ENCODE peak calls at places on chromosomes 6 and 20, in seven cellular contexts. D is transverse colon, G is HCT116, B is breast epithelium, P is suprapubic skin, F is sigmoid colon, N is prostate gland. E is an unnamed sample.

GRCh38 chr6:38146021-38146657 is 326.6 kb downstream of the ZFAND3 start:
- DNase-seq in D (no peak), G (no peak), B (no peak), P (no peak), F (no peak), N (no peak), E (no peak)

GRCh38 chr6:8578006-8578405 is 142.7 kb upstream of the SLC35B3 start:
- DNase-seq in D (no peak), G (no peak), B (no peak), P (no peak), F (no peak), N (no peak), E (no peak)

GRCh38 chr6:38493929-38494547 is 145.7 kb downstream of the BTBD9 start:
- DNase-seq in D (peak), G (peak), B (peak), P (peak), F (peak), N (peak), E (peak)

GRCh38 chr6:109872549-109872948 is 105.6 kb upstream of the GPR6 start:
- DNase-seq in D (no peak), G (no peak), B (no peak), P (no peak), F (no peak), N (no peak), E (no peak)

GRCh38 chr20:34993941-34994508 is 38.4 kb downstream of the MYH7B start:
- DNase-seq in D (no peak), G (no peak), B (no peak), P (no peak), F (no peak), N (no peak), E (no peak)

GRCh38 chr20:2986466-2986865 is 57.0 kb upstream of the GNRH2 start:
- DNase-seq in D (no peak), G (no peak), B (no peak), P (no peak), F (no peak), N (no peak), E (no peak)

GRCh38 chr6:35926509-35927215 is 5.8 kb upstream of the SRPK1 start:
- DNase-seq in D (no peak), G (no peak), B (no peak), P (no peak), F (no peak), N (no peak), E (no peak)

GRCh38 chr20:53975761-53976160 is 94.6 kb downstream of the BCAS1 start:
- DNase-seq in D (no peak), G (no peak), B (no peak), P (no peak), F (no peak), N (no peak), E (no peak)

GRCh38 chr6:37006793-37007339 is 1.4 kb downstream of the FGD2 start:
- DNase-seq in D (no peak), G (no peak), B (no peak), P (no peak), F (no peak), N (no peak), E (no peak)

GRCh38 chr6:17565399-17565798 is 34.7 kb upstream of the FAM8A1 start:
- DNase-seq in D (no peak), G (no peak), B (no peak), P (no peak), F (no peak), N (no peak), E (no peak)

GRCh38 chr6:159953091-159953581 is 15.7 kb upstream of the IGF2R start:
- DNase-seq in D (no peak), G (no peak), B (no peak), P (no peak), F (peak), N (no peak), E (no peak)
- TF ChIP-seq POLR2AphosphoS5 in D (no peak), G (no peak), B (no peak), P (no peak), F (peak), N (no peak), E (peak)

GRCh38 chr20:5770987-5771318 is 20.8 kb downstream of the SHLD1 start:
- DNase-seq in D (no peak), G (no peak), B (no peak), P (no peak), F (no peak), N (no peak), E (no peak)
- H3K27ac ChIP-seq in D (no peak), G (no peak), B (no peak), P (no peak), F (no peak), N (no peak), E (no peak)

GRCh38 chr6:43509142-43509983 is 783 bp downstream of the LRRC73 start:
- DNase-seq in D (no peak), G (no peak), B (no peak), P (no peak), F (no peak), N (no peak), E (no peak)

GRCh38 chr6:43508481-43509141 is 1.5 kb downstream of the LRRC73 start:
- DNase-seq in D (no peak), G (no peak), B (no peak), P (no peak), F (no peak), N (no peak), E (no peak)

GRCh38 chr6:43510827-43511163 is 649 bp upstream of the LRRC73 start:
- DNase-seq in D (peak), G (no peak), B (no peak), P (no peak), F (no peak), N (no peak), E (no peak)

GRCh38 chr6:43511824-43512415 is 1.8 kb upstream of the LRRC73 start:
- DNase-seq in D (no peak), G (no peak), B (no peak), P (no peak), F (no peak), N (no peak), E (no peak)

DNA sequence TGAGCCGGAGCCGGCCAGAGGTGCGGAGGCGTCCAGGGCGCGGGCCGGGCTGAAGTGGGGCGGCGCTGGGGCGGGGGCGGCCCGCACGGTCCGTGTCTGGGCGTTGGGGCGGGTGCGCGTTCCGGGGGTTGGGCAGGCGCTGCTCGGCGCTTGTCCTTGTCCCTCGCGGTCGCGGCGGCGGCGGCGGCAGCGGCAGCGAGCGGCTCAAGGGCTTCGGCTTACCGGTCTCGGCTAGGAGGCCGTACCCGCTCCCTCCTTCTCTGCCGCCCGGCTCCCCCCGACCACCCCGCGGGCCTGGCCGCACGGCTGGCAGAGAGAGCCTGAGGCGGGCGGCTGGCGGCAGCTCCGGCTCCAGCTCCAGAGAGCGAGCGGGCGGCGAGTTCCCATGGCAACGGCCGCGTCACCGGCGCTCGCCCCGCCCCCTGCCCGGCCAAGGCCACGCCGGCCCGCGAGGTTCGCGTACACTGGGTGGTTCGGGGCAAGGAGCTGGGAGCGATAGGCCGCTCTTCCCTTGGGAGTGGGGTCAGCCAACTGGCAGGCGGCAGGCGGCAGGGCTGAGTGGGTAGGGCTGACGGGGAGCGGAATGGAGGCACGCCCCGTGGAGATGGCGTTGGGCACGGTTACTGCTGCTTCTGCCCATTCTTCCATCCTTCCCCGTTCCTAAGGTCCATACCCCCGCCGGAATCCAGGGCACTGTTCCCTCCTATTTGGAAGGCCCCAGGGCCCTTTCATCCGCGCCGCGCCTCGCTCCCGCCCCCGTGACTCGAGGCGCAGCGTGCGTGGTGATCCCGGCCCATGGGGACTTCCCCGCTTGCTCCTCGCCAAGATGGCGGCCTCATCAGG is at the start of gene LRRC73:
- DNase-seq in D (peak), G (peak), B (peak), P (peak), F (peak), N (peak), E (peak)
- TF ChIP-seq POLR2A in D (peak), G (peak), B (no peak), P (no peak), F (no peak), N (peak), E (no peak)

DNA sequence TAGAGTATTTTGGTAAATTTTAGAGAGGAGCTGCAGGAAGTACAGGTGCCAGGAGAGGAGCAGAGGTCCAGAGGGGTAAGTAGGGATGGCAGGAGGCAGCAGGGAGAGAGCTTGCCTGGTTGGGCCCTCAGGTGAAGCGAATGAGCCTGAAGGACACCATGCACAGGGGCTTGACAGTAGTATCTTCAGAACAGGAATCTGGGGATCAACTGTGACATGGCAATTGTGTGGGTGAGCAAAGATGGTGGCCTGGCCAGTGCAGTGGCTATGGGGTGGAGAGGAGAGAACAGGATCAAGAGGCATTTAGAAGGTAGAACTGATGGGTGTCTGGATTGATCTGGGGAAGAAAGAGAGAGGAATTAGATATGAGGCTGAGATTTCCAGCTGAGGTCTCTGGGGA is 68.7 kb upstream of the RNF24 start:
- DNase-seq in D (no peak), G (no peak), B (no peak), P (no peak), F (no peak), N (no peak), E (no peak)
- TF ChIP-seq POLR2AphosphoS5 in D (no peak), G (no peak), B (no peak), P (no peak), F (no peak), N (no peak), E (no peak)

GRCh38 chr20:10644458-10645204 is 29.2 kb downstream of the JAG1 start:
- DNase-seq in D (no peak), G (no peak), B (no peak), P (peak), F (no peak), N (no peak), E (no peak)
- H3K27ac ChIP-seq in D (no peak), G (no peak), B (peak), P (no peak), F (peak), N (peak), E (no peak)

GRCh38 chr6:83270971-83271714 is 78.0 kb downstream of the RWDD2A start:
- DNase-seq in D (no peak), G (peak), B (no peak), P (no peak), F (no peak), N (no peak), E (no peak)

GRCh38 chr6:83273596-83273995 is 80.4 kb downstream of the RWDD2A start:
- DNase-seq in D (no peak), G (no peak), B (no peak), P (no peak), F (no peak), N (no peak), E (no peak)
- TF ChIP-seq POLR2A in D (no peak), G (no peak), B (no peak), P (no peak), F (no peak), N (no peak), E (no peak)

GRCh38 chr6:33585403-33586107 is 5.5 kb upstream of the BAK1 start:
- DNase-seq in D (peak), G (peak), B (peak), P (peak), F (peak), N (peak), E (peak)
- TF ChIP-seq POLR2AphosphoS5 in D (no peak), G (no peak), B (no peak), P (no peak), F (no peak), N (peak), E (peak)

GRCh38 chr6:74932214-74932923 is 273.5 kb downstream of the COL12A1 start:
- DNase-seq in D (no peak), G (no peak), B (no peak), P (no peak), F (no peak), N (no peak), E (no peak)
- H3K27ac ChIP-seq in D (no peak), G (no peak), B (no peak), P (no peak), F (no peak), N (no peak), E (no peak)

E was measured in esophagus muscularis mucosa.